ENCODE peak calls at places on chromosomes 12 and 14, in four cellular contexts. Z is Peyer's patch; M is naive thymus-derived CD4-positive, alpha-beta T cell; S is HAP-1. O is an unnamed sample. For H3K4me1 and H3K36me3, the result is how much of the 10 kb centered on the place peaks cover.

GRCh38 chr12:93387780-93388179 is 10.1 kb downstream of the NUDT4 start:
- DNase-seq in Z (no peak), M (no peak), S (no peak), O (no peak)

GRCh38 chr14:66508846-66509621 is 1.1 kb downstream of the GPHN start:
- DNase-seq in Z (peak), M (peak), S (peak), O (peak)

GRCh38 chr12:27123642-27124041 is 41.3 kb upstream of the C12orf71 start:
- DNase-seq in Z (no peak), M (no peak), S (no peak), O (peak)

GRCh38 chr14:101836131-101836530 is 74.6 kb downstream of the PPP2R5C start:
- DNase-seq in Z (no peak), M (no peak), S (no peak), O (peak)

GRCh38 chr12:111429760-111430417 is 24.2 kb downstream of the SH2B3 start:
- DNase-seq in Z (peak), M (peak), S (no peak), O (no peak)

GRCh38 chr14:35380794-35381193 is 23.8 kb downstream of the NFKBIA start:
- DNase-seq in Z (no peak), M (no peak), S (no peak), O (no peak)

GRCh38 chr12:68530965-68531364 is 79.7 kb upstream of the RAP1B start:
- DNase-seq in Z (no peak), M (no peak), S (no peak), O (no peak)

GRCh38 chr14:46250113-46250703 is 401.4 kb downstream of the RPL10L start:
- DNase-seq in Z (no peak), M (no peak), S (no peak), O (peak)

GRCh38 chr14:68976160-68977067 is 2.7 kb downstream of the ACTN1 start:
- DNase-seq in Z (no peak), M (no peak), S (no peak), O (no peak)

GRCh38 chr12:87425942-87426554 is 603.2 kb downstream of the C12orf50 start:
- DNase-seq in Z (no peak), M (no peak), S (no peak), O (no peak)

GRCh38 chr12:112122823-112123690 is 2.3 kb upstream of the TRAFD1 start:
- DNase-seq in Z (no peak), M (no peak), S (no peak), O (peak)

GRCh38 chr12:1791104-1791927 is 29.0 kb upstream of the LRTM2 start:
- DNase-seq in Z (peak), M (no peak), S (peak), O (peak)

GRCh38 chr14:103762011-103762410 is 46.4 kb downstream of the ZFYVE21 start:
- DNase-seq in Z (no peak), M (no peak), S (no peak), O (no peak)

GRCh38 chr12:75712223-75712622 is 200.8 kb upstream of the KRR1 start:
- DNase-seq in Z (no peak), M (no peak), S (no peak), O (no peak)

GRCh38 chr12:119202544-119202943 is 23.8 kb downstream of the HSPB8 start:
- DNase-seq in Z (no peak), M (no peak), S (no peak), O (no peak)

GRCh38 chr12:108689314-108690190 is 41.8 kb downstream of the CORO1C start:
- DNase-seq in Z (no peak), M (no peak), S (peak), O (peak)

GRCh38 chr14:94423465-94424056 is 29.0 kb downstream of the SERPINA11 start:
- DNase-seq in Z (peak), M (no peak), S (peak), O (peak)

GRCh38 chr12:27213830-27214787 is 30.0 kb upstream of the STK38L start:
- DNase-seq in Z (no peak), M (no peak), S (no peak), O (no peak)

GRCh38 chr14:35940291-35940690 is 114.2 kb downstream of the BRMS1L start:
- DNase-seq in Z (no peak), M (no peak), S (no peak), O (no peak)

GRCh38 chr12:87848248-87848868 is 180.8 kb downstream of the C12orf50 start:
- DNase-seq in Z (no peak), M (no peak), S (peak), O (peak)

GRCh38 chr14:92649934-92650545 is 98.4 kb downstream of the LGMN start:
- DNase-seq in Z (no peak), M (no peak), S (no peak), O (peak)

GRCh38 chr14:88468396-88468795 is 82.9 kb downstream of the SPATA7 start:
- DNase-seq in Z (no peak), M (no peak), S (no peak), O (peak)

GRCh38 chr14:24982472-24983155 is 67.3 kb downstream of the STXBP6 start:
- DNase-seq in Z (no peak), M (no peak), S (no peak), O (peak)

GRCh38 chr14:68794130-68794855 is 1.4 kb upstream of the ZFP36L1 start:
- DNase-seq in Z (peak), M (peak), S (peak), O (peak)

GRCh38 chr12:131620520-131620919 is 90.4 kb upstream of the SFSWAP start:
- DNase-seq in Z (no peak), M (no peak), S (no peak), O (no peak)

GRCh38 chr12:57090456-57090855 is 1.5 kb downstream of the NAB2 start:
- DNase-seq in Z (no peak), M (no peak), S (no peak), O (no peak)
- H3K4me1 ChIP-seq in Z (half or more), M (under half), S (under half), O (under half)

DNA sequence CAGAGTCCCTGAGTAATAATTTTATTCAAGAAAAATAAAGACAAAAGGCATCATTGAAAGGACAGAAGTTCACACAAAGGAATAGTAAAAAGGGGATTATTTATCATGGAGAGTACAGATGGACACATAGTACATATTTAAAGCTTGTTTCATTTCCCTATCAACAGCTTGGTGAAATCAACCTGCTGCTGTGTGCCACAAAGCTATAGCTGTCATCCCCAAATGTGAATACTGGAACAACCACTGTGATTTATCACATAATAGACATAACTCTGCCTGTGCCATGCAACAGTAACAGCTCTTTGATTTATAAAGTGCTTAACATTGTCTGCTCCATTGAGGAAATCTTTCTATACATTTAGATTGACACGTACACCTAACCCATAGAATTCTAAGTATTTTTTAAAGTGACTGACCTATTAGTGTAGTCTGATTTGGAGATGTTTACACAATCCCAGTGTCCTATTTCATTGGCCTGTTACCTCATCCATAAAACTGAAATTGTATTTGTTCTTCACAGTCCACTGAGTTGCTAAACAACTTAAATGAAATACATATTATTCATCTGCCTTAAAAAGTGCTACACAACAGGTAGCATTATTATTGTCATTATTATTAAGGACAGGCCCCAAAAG is 3.3 kb downstream of the NEMF start:
- DNase-seq in Z (no peak), M (no peak), S (no peak), O (no peak)
- H3K36me3 ChIP-seq in Z (under half), M (under half), S (under half), O (under half)

GRCh38 chr12:113418213-113418879 is 3.8 kb upstream of the SDSL start:
- DNase-seq in Z (no peak), M (no peak), S (no peak), O (peak)

GRCh38 chr12:113414519-113415038 is 7.6 kb upstream of the SDSL start:
- DNase-seq in Z (no peak), M (no peak), S (no peak), O (no peak)

GRCh38 chr12:113413488-113413939 is 8.7 kb upstream of the SDSL start:
- DNase-seq in Z (no peak), M (no peak), S (peak), O (peak)

GRCh38 chr12:113420996-113421595 is 1.1 kb upstream of the SDSL start:
- DNase-seq in Z (no peak), M (no peak), S (no peak), O (no peak)

DNA sequence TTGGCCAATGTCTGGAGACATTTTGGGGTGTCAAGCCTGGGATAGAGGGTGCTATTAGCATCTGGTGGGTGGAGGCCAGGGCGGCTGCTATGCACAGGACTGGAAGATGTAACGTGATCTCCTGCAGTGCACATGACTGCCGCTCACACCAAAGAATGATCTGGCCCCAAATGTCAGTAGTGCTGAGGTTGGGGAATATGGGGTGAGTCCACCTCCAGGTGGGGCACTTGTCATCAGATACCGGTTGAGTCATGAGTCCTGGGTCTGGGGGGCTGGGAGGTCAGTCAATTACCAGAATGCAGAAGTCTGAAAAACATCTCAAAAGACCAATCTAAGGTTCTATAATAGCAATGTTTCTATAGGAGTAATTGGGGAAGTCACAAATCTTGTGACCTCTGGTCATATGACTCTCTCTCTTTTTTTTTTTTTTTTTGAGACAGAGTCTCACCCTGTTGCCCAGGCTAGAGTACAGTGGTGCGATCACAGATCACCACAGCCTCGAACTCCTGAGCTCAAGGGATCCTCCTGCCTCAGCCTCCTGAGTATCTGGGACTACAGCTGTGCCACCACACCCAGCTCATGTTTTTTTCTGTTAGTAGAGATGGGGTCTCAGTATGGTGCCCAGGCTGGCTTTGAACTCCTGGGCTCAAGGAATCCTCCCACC is 6.0 kb upstream of the SDSL start:
- DNase-seq in Z (no peak), M (no peak), S (no peak), O (no peak)
- H3K4me1 ChIP-seq in Z (under half), M (under half), S (under half), O (under half)

GRCh38 chr14:99233222-99234035 is 38.6 kb downstream of the BCL11B start:
- DNase-seq in Z (no peak), M (no peak), S (no peak), O (no peak)
- H3K36me3 ChIP-seq in Z (under half), M (under half), S (under half), O (under half)

GRCh38 chr14:58584383-58584782 is 53.4 kb upstream of the DACT1 start:
- DNase-seq in Z (no peak), M (no peak), S (no peak), O (no peak)

GRCh38 chr14:58587271-58587670 is 50.5 kb upstream of the DACT1 start:
- DNase-seq in Z (no peak), M (no peak), S (no peak), O (no peak)
- H3K4me1 ChIP-seq in Z (under half), M (under half), S (under half), O (under half)

DNA sequence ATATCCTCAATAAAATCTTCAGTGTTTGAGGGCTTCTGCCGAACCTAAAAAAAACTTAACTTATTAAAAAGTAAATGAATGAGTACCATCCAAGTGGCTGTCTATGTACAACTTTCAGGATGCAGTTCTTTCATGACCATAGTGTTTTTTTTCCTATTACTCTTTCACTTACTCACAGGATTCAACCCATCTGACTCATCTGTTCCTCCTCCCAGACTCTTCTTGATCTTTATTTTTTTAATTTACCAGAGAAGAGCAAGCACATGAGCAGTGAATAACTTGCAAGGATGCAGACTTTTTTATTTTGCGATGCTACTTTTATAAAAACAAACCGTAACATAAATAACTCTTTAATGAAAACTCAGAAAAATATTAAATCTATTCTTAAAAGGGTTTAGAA is 24.5 kb downstream of the RECQL start:
- DNase-seq in Z (no peak), M (no peak), S (no peak), O (no peak)
- H3K36me3 ChIP-seq in Z (under half), M (under half), S (under half), O (under half)

DNA sequence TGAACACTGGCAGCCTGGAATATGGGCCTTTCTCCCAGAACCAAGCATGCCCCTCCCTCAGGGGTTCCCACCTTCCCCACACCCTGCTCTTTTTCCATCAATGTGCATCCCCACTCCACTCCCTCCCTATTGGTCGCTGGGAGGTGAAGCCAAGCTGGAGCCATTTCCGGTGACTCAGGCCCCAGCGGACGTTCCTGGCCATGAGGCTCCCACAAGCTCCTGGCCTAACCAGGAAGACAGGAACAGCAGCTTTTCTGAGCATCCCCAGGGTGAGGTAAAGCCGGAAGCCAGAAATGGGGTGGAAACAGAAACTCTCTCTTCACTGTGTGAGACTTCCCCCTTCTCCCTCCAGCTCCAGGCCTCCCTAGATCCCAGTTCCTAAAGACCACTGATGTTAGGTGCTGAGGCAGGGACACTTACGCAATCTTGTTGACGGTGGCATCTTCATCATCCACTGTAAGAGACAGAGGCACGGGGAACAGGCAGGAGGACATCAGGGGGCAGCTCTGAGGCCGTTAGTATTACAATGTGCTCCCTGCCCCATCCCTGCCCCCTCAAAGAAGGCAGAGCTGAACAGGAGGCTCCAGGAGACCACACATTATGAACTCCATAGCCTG is 5.0 kb downstream of the LMBR1L start:
- DNase-seq in Z (no peak), M (no peak), S (no peak), O (peak)
- H3K4me1 ChIP-seq in Z (under half), M (under half), S (under half), O (under half)

O was measured in cardiac muscle cell.